ENCODE peak calls at places on chromosomes 13 and 19, in seven cellular contexts. P is heart right ventricle, V is aorta, L is fibroblast of lung, X is cardiac muscle cell, A is left lung, C is thoracic aorta. J is an unnamed sample.

GRCh38 chr19:29667941-29668340 is 2.7 kb downstream of the PLEKHF1 start:
- DNase-seq in P (no peak), V (no peak), L (no peak), X (no peak), A (no peak), C (no peak), J (no peak)

GRCh38 chr13:25468330-25469178 is 96.8 kb downstream of the ATP8A2 start:
- DNase-seq in P (no peak), V (no peak), L (peak; percentile 54), X (peak; percentile 61), A (no peak), C (no peak), J (no peak)

GRCh38 chr13:50745542-50745941 is 98.0 kb downstream of the DLEU7 start:
- DNase-seq in P (no peak), V (no peak), L (no peak), X (no peak), A (no peak), C (no peak), J (no peak)

GRCh38 chr19:40366697-40367561 is 18.4 kb downstream of the PLD3 start:
- DNase-seq in P (no peak), V (no peak), L (peak; percentile 71), X (peak; percentile 88), A (peak; percentile 73), C (no peak), J (no peak)

GRCh38 chr19:42105358-42105757 is 26.9 kb downstream of the POU2F2 start:
- DNase-seq in P (no peak), V (no peak), L (no peak), X (no peak), A (no peak), C (no peak), J (no peak)

GRCh38 chr13:110782185-110782584 is 68.7 kb downstream of the ING1 start:
- DNase-seq in P (no peak), V (no peak), L (no peak), X (no peak), A (no peak), C (no peak), J (no peak)

GRCh38 chr19:35088514-35088913 is 27.1 kb upstream of the FXYD3 start:
- DNase-seq in P (no peak), V (no peak), L (peak; percentile 88), X (no peak), A (no peak), C (no peak), J (no peak)

GRCh38 chr19:18772620-18773587 is 18.2 kb downstream of the COMP start:
- DNase-seq in P (no peak), V (no peak), L (no peak), X (no peak), A (no peak), C (no peak), J (no peak)

GRCh38 chr13:21670006-21670882 is 629 bp upstream of the FGF9 start:
- DNase-seq in P (peak; percentile 59), V (peak; percentile 67), L (peak; percentile 64), X (peak; percentile 83), A (peak; percentile 68), C (no peak), J (peak; percentile 53)

GRCh38 chr19:48746738-48747575 is at the start of gene IZUMO1:
- DNase-seq in P (peak; percentile 79), V (peak; percentile 91), L (peak; percentile 87), X (peak; percentile 82), A (peak; percentile 82), C (peak; percentile 43), J (peak; percentile 84)

GRCh38 chr19:30781519-30781918 is 409.3 kb downstream of the ZNF536 start:
- DNase-seq in P (peak; percentile 13), V (no peak), L (no peak), X (no peak), A (no peak), C (no peak), J (peak; percentile 30)

GRCh38 chr13:80704369-80704768 is 363.4 kb upstream of the SPRY2 start:
- DNase-seq in P (no peak), V (no peak), L (no peak), X (no peak), A (no peak), C (no peak), J (no peak)

GRCh38 chr13:51645154-51645650 is 60.9 kb downstream of the WDFY2 start:
- DNase-seq in P (no peak), V (no peak), L (peak; percentile 70), X (no peak), A (no peak), C (no peak), J (no peak)

GRCh38 chr19:5903054-5903501 is 512 bp downstream of the NDUFA11 start:
- DNase-seq in P (no peak), V (no peak), L (peak; percentile 59), X (peak; percentile 30), A (peak; percentile 50), C (no peak), J (no peak)

GRCh38 chr19:16386619-16387240 is 62.1 kb downstream of the KLF2 start:
- DNase-seq in P (no peak), V (no peak), L (peak; percentile 40), X (peak; percentile 69), A (peak; percentile 37), C (no peak), J (peak; percentile 33)

GRCh38 chr13:76019421-76020044 is 383.4 kb downstream of the LMO7 start:
- DNase-seq in P (peak; percentile 12), V (no peak), L (peak; percentile 18), X (peak; percentile 15), A (no peak), C (no peak), J (peak; percentile 11)

GRCh38 chr13:99658266-99658991 is 157.2 kb downstream of the TM9SF2 start:
- DNase-seq in P (peak; percentile 67), V (peak; percentile 67), L (peak; percentile 54), X (peak; percentile 68), A (peak; percentile 51), C (no peak), J (peak; percentile 59)
- H3K4me1 ChIP-seq in P (peaks cover 33% of the 10 kb centered on the region), V (no peaks in the 10 kb centered on the region), L (no peaks in the 10 kb centered on the region), X (peaks cover 31% of the 10 kb centered on the region), A (peaks cover 5% of the 10 kb centered on the region), C (peaks cover 13% of the 10 kb centered on the region), J (peaks cover 28% of the 10 kb centered on the region)

GRCh38 chr19:7676854-7677253 is at the start of gene MCEMP1:
- DNase-seq in P (no peak), V (no peak), L (no peak), X (no peak), A (no peak), C (no peak), J (no peak)

GRCh38 chr19:7673995-7674667 is 2.8 kb upstream of the MCEMP1 start:
- DNase-seq in P (peak; percentile 64), V (peak; percentile 84), L (peak; percentile 38), X (peak; percentile 20), A (peak; percentile 87), C (no peak), J (peak; percentile 70)

GRCh38 chr19:7677664-7678311 is 898 bp downstream of the MCEMP1 start:
- DNase-seq in P (no peak), V (no peak), L (no peak), X (no peak), A (no peak), C (no peak), J (no peak)

GRCh38 chr19:7679017-7679720 is 1.5 kb upstream of the TRAPPC5 start:
- DNase-seq in P (no peak), V (peak; percentile 55), L (no peak), X (no peak), A (no peak), C (no peak), J (no peak)

DNA sequence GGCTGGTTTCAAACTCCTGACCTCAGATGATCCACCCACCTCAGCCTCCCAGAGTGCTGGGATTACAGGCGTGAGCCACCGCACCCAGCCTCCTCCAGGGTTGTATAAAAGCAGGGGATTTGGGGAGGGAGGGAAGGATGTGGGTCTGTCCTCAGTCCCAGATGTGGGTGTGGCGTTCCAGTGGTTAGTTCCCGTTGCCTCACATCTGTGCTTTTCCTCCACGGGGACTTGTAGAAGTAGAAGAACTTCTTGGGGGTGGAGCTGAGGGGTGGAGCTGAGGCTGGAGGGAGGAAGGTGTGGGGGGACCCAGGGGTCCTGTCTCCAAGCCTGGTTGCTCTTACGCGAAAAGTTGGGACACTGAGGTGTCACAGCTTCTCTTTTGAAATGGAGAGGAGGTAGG is 514 bp upstream of the MCEMP1 start:
- DNase-seq in P (no peak), V (no peak), L (no peak), X (no peak), A (peak; percentile 71), C (no peak), J (no peak)
- H3K4me3 ChIP-seq in P (no peak overlapping the region), V (no peak overlapping the region), L (no peak overlapping the region), X (no peak overlapping the region), A (no peak overlapping the region), C (no peak overlapping the region), J (no peak overlapping the region)

DNA sequence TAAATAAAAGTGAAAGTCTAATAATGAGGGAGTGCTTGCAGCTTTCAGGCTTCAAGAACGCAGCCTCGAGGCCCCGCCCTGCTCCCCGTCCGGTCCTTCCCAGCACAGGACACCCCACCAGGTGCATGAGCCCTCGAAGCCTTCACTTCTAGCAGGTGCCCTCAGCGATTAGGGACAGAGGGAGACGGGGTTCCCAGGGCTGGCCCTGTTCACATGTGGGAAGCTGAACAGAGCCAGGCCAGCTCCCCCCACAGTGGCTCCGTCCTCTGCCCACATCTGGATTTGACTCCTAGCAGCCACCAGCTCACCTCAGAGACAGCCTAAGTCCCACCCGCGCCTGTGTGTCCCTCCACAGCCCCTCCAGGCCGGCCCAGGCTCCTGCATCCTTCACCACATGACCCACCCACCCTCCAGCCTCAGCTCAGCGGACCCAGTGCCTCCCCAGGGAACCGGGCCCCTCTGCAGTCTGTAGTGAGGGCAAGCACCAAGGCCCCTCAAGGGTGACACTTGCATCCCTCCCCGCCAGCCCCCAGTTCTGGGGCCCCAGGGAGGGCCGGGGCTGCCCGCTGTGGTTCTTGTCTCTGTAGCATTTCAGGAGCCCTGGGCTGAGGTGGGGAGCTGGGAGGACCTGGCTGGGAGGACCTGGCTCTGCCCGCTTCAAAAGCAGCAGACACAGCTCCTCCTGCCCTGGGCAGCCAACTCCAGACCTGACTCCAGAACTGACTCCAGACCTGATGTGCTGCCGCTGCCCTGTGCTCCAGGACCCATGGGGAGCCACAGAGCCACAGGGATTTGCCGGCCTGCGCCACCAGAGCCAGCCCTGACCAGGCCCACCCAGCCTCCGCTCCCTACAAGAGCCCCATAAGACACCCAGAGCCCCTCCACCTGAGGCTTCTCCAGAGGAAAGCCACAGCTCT is 27.3 kb downstream of the GPX4 start:
- DNase-seq in P (no peak), V (peak; percentile 61), L (no peak), X (no peak), A (no peak), C (no peak), J (no peak)
- H3K4me1 ChIP-seq in P (peaks cover 84% of the 10 kb centered on the region), V (no peaks in the 10 kb centered on the region), L (peaks cover 4% of the 10 kb centered on the region), X (peaks cover 15% of the 10 kb centered on the region), A (peaks cover 22% of the 10 kb centered on the region), C (peaks cover 70% of the 10 kb centered on the region), J (peaks cover 55% of the 10 kb centered on the region)

GRCh38 chr13:106529415-106530208 is 5.8 kb downstream of the EFNB2 start:
- DNase-seq in P (no peak), V (no peak), L (no peak), X (no peak), A (no peak), C (no peak), J (no peak)

GRCh38 chr13:106530209-106530906 is 5.1 kb downstream of the EFNB2 start:
- DNase-seq in P (no peak), V (no peak), L (no peak), X (no peak), A (peak; percentile 39), C (no peak), J (no peak)

GRCh38 chr13:106528711-106529414 is 6.6 kb downstream of the EFNB2 start:
- DNase-seq in P (no peak), V (no peak), L (no peak), X (no peak), A (no peak), C (no peak), J (no peak)

GRCh38 chr13:106532111-106532929 is 3.1 kb downstream of the EFNB2 start:
- DNase-seq in P (no peak), V (peak; percentile 42), L (peak; percentile 63), X (peak; percentile 30), A (no peak), C (no peak), J (no peak)

GRCh38 chr13:106530907-106531520 is 4.4 kb downstream of the EFNB2 start:
- DNase-seq in P (no peak), V (no peak), L (no peak), X (no peak), A (no peak), C (no peak), J (no peak)
- H3K4me3 ChIP-seq in P (peak overlapping the region; percentile 70), V (peak overlapping the region; percentile 86), L (no peak overlapping the region), X (no peak overlapping the region), A (peak overlapping the region; percentile 1), C (peak overlapping the region; percentile 89), J (peak overlapping the region; percentile 77)